ENCODE peak calls at places on chromosomes 5 and 9, in ten cellular contexts. X is suprapubic skin; D is adipocyte; I is GM23248; A is fibroblast of lung; F is Right ventricle myocardium inferior; J is AG04450; Y is RPMI7951; C is GOT3; V is CD8-positive, alpha-beta memory T cell. B is an unnamed sample.

GRCh38 chr5:139597134-139597533 is 36.0 kb downstream of the UBE2D2 start:
- DNase-seq in X (no peak), D (no peak), I (no peak), A (no peak), F (no peak), J (no peak), Y (no peak), C (no peak), V (no peak), B (peak; percentile 93)

GRCh38 chr9:26292943-26293342 is 599.7 kb downstream of the CAAP1 start:
- DNase-seq in X (no peak), D (peak; percentile 57), I (peak; percentile 47), A (no peak), F (no peak), J (no peak), Y (peak; percentile 90), C (no peak), V (no peak), B (no peak)

GRCh38 chr9:134035041-134036039 is 10.1 kb downstream of the BRD3OS start:
- DNase-seq in X (peak; percentile 58), D (no peak), I (no peak), A (no peak), F (peak; percentile 30), J (no peak), Y (no peak), C (no peak), V (no peak), B (no peak)

GRCh38 chr5:178335287-178336030 is 102.9 kb upstream of the PHYKPL start:
- DNase-seq in X (peak; percentile 19), D (no peak), I (no peak), A (no peak), F (no peak), J (no peak), Y (no peak), C (no peak), V (no peak), B (no peak)

GRCh38 chr9:127905788-127906191 is 6.4 kb upstream of the ST6GALNAC6 start:
- DNase-seq in X (no peak), D (no peak), I (no peak), A (no peak), F (no peak), J (no peak), Y (no peak), C (no peak), V (peak; percentile 70), B (no peak)

GRCh38 chr9:102085548-102085947 is 347.1 kb upstream of the GRIN3A start:
- DNase-seq in X (no peak), D (no peak), I (no peak), A (no peak), F (no peak), J (no peak), Y (no peak), C (no peak), V (no peak), B (no peak)

GRCh38 chr5:79971156-79971555 is 19.9 kb downstream of the MTX3 start:
- DNase-seq in X (no peak), D (peak; percentile 42), I (peak; percentile 61), A (peak; percentile 66), F (no peak), J (no peak), Y (peak; percentile 78), C (no peak), V (no peak), B (no peak)

GRCh38 chr9:93267681-93268505 is 84.0 kb downstream of the WNK2 start:
- DNase-seq in X (peak; percentile 45), D (no peak), I (no peak), A (no peak), F (peak; percentile 59), J (no peak), Y (no peak), C (no peak), V (no peak), B (no peak)

GRCh38 chr9:3459076-3459475 is 66.7 kb downstream of the RFX3 start:
- DNase-seq in X (no peak), D (no peak), I (no peak), A (no peak), F (no peak), J (no peak), Y (no peak), C (no peak), V (no peak), B (peak; percentile 28)

GRCh38 chr5:27311544-27311943 is 273.2 kb upstream of the CDH9 start:
- DNase-seq in X (no peak), D (peak; percentile 8), I (peak; percentile 60), A (peak; percentile 4), F (no peak), J (no peak), Y (peak; percentile 43), C (no peak), V (no peak), B (no peak)

GRCh38 chr5:41871866-41872265 is 1.6 kb upstream of the OXCT1 start:
- DNase-seq in X (no peak), D (peak; percentile 86), I (peak; percentile 74), A (peak; percentile 74), F (no peak), J (no peak), Y (peak; percentile 78), C (peak; percentile 1), V (no peak), B (no peak)

GRCh38 chr5:124721336-124721735 is 25.1 kb downstream of the ZNF608 start:
- DNase-seq in X (no peak), D (no peak), I (no peak), A (no peak), F (no peak), J (no peak), Y (peak; percentile 35), C (no peak), V (no peak), B (no peak)

GRCh38 chr9:6715755-6716643 is 41.8 kb upstream of the KDM4C start:
- DNase-seq in X (peak; percentile 68), D (no peak), I (peak; percentile 46), A (peak; percentile 28), F (peak; percentile 86), J (no peak), Y (peak; percentile 51), C (no peak), V (peak; percentile 27), B (peak; percentile 42)

GRCh38 chr5:16695779-16696178 is 79.0 kb upstream of the RETREG1 start:
- DNase-seq in X (no peak), D (no peak), I (peak; percentile 60), A (no peak), F (no peak), J (no peak), Y (no peak), C (no peak), V (no peak), B (no peak)

GRCh38 chr9:109856785-109857184 is 76.8 kb downstream of the PALM2AKAP2 start:
- DNase-seq in X (no peak), D (peak; percentile 22), I (peak; percentile 11), A (peak; percentile 43), F (peak; percentile 88), J (no peak), Y (peak; percentile 62), C (no peak), V (no peak), B (no peak)